ENCODE peak calls at places on chromosomes 2 and 18, in seven cellular contexts. B is GM13977, U is AG09319, E is GM10248, O is endothelial cell, X is choroid plexus epithelial cell, S is DND-41. H is an unnamed sample.

GRCh38 chr2:8403871-8404270 is 278.0 kb upstream of the ID2 start:
- DNase-seq in B (no peak), U (no peak), E (no peak), O (no peak), X (no peak), S (no peak), H (no peak)

GRCh38 chr2:216803803-216804202 is 56.1 kb downstream of the TNP1 start:
- DNase-seq in B (no peak), U (no peak), E (no peak), O (no peak), X (no peak), S (no peak), H (no peak)

GRCh38 chr2:109256111-109256510 is 127.1 kb downstream of the SH3RF3 start:
- DNase-seq in B (no peak), U (no peak), E (no peak), O (no peak), X (no peak), S (no peak), H (no peak)

GRCh38 chr2:65465857-65466256 is 33.5 kb upstream of the SPRED2 start:
- DNase-seq in B (no peak), U (no peak), E (no peak), O (no peak), X (peak; percentile 30), S (no peak), H (no peak)

GRCh38 chr2:181153886-181154285 is 173.5 kb downstream of the UBE2E3 start:
- DNase-seq in B (no peak), U (no peak), E (no peak), O (no peak), X (no peak), S (no peak), H (no peak)

GRCh38 chr2:191869178-191869577 is 22.3 kb upstream of the CAVIN2 start:
- DNase-seq in B (peak; percentile 29), U (no peak), E (no peak), O (peak; percentile 64), X (peak; percentile 84), S (no peak), H (no peak)

GRCh38 chr2:63049291-63050185 is 1.1 kb upstream of the OTX1 start:
- DNase-seq in B (peak; percentile 46), U (no peak), E (peak; percentile 23), O (peak; percentile 16), X (no peak), S (peak; percentile 25), H (no peak)

GRCh38 chr18:60389314-60389713 is 16.7 kb upstream of the MC4R start:
- DNase-seq in B (no peak), U (no peak), E (no peak), O (no peak), X (no peak), S (no peak), H (no peak)

GRCh38 chr2:168874368-168875005 is 15.7 kb downstream of the SPC25 start:
- DNase-seq in B (no peak), U (no peak), E (no peak), O (no peak), X (no peak), S (no peak), H (no peak)

GRCh38 chr2:37544617-37545031 is 126.8 kb downstream of the CDC42EP3 start:
- DNase-seq in B (no peak), U (no peak), E (no peak), O (no peak), X (no peak), S (no peak), H (no peak)

GRCh38 chr2:26000561-26001211 is 18.4 kb upstream of the KIF3C start:
- DNase-seq in B (no peak), U (no peak), E (no peak), O (no peak), X (no peak), S (no peak), H (no peak)

GRCh38 chr2:88159955-88160415 is 10.2 kb upstream of the THNSL2 start:
- DNase-seq in B (peak; percentile 63), U (peak; percentile 37), E (peak; percentile 57), O (peak; percentile 58), X (peak; percentile 84), S (peak; percentile 69), H (peak; percentile 49)

GRCh38 chr2:172196768-172197322 is 94.1 kb upstream of the DLX2 start:
- DNase-seq in B (no peak), U (peak; percentile 12), E (no peak), O (no peak), X (peak; percentile 80), S (peak; percentile 54), H (no peak)

DNA sequence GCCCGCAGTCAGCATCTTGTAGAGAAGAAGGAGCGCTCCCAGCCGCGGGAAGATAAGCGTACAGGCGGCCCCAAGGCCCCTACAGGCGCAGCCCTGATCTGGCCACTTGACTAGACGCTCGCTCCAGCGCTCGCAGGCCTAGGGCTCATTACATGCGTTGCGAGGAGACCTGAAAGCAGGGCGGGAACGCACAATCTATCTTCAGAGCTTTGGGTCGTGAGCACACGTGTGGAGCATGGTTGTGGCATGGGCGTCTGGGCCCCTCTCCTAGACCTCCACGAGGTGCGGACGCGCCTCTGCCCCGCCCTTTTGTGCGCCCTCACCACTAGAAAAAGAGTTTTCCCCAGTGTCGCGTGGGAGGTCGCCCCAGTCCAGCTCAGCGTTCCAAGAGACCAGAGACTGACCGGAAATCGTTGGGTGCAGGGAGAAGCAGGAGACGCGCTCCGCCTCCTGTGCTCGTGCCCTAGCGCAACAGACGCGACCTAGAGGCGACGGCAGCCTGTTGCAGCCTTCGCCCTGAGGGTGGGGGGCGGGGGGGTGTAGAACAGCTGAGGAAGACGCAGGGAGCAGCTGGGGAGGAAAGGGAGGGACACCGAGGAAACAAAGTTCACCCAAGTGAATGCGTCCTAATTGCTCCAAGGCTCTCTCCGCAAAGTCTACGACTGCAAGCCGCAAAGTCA is 12.6 kb downstream of the NR4A2 start:
- DNase-seq in B (peak; percentile 36), U (no peak), E (no peak), O (no peak), X (no peak), S (no peak), H (no peak)
- TF ChIP-seq CTCF in B (peak; percentile 13), U (peak; percentile 6), E (no peak), O (no peak), X (no peak), S (no peak), H (no peak)

GRCh38 chr2:116435648-116436047 is 1378.8 kb upstream of the DDX18 start:
- DNase-seq in B (no peak), U (no peak), E (no peak), O (no peak), X (no peak), S (no peak), H (no peak)
- TF ChIP-seq CTCF in B (peak; percentile 9), U (no peak), E (no peak), O (no peak), X (no peak), S (no peak), H (no peak)

DNA sequence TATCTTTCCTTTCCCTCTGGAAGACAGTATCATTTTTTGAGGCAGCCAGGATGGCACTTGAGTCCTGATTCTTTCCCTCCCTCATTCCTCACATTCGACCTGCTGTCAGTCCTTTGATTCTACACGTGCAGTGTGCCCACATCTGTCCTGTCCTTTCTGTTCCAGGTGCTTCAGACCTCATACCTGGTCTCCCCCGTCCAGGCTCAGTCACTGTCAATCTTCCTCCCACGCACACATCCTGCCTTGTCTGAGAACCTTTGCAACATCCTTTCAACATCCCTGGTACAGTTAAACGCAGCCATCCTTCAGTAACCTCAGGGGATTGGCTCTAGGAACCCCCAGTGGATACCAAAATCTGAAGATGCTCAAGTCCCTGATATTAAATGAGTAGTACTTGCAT is 10.1 kb downstream of the BCL2 start:
- DNase-seq in B (no peak), U (no peak), E (no peak), O (no peak), X (no peak), S (no peak), H (no peak)
- TF ChIP-seq CTCF in B (no peak), U (no peak), E (no peak), O (no peak), X (no peak), S (no peak), H (no peak)

DNA sequence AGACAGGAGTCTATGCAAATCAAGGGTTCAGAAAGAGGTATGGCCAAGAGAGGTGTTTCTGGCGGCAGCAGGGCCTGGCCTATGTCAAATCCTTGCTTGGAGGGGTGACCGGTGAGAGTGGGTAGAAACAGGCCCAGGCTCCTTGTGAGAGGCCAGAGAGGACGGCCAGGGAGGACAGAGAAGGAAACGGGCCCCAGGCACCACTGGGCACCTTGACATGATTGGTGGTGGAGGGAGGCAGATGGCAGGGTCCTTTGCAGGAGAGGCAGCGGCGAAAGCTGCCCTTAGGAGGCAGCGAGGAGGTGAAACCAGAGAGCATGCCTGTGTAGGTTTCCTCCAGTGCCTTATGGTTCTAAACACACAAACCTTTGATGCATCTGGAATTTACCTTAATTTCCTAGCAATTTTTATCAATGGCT is 6.2 kb downstream of the RAMP1 start:
- DNase-seq in B (no peak), U (no peak), E (no peak), O (no peak), X (no peak), S (no peak), H (no peak)
- TF ChIP-seq CTCF in B (no peak), U (peak; percentile 1), E (peak; percentile 9), O (no peak), X (peak; percentile 27), S (no peak), H (no peak)

DNA sequence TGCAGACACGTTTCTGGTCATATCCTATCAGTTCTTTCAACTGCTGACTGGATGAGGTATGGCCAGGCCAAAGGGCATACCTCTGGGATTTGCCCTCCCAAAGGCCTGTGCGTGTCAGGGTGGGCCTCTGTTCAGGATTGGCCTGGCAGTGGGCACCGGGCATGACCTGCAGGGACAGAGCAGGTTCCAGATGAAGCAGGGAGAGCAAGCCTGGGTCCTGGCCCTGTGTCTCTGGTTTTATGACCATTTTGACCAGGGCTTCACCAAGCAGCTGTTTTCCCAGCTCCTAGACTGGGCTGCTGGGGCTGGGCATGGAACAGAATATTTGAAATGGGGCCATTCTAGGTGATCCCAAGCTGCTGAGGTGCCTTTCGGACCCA is 348 bp upstream of the PROM2 start:
- DNase-seq in B (no peak), U (no peak), E (no peak), O (no peak), X (no peak), S (no peak), H (no peak)
- TF ChIP-seq CTCF in B (no peak), U (no peak), E (no peak), O (no peak), X (no peak), S (no peak), H (no peak)

H was measured in progenitor cell of endocrine pancreas.